ENCODE peak calls at places on chromosome 9, in six cellular contexts. One of them, this sample, is unnamed.

GRCh38 chr9:36140086-36141084 is 3.9 kb downstream of the GLIPR2 start:
- DNase-seq in D721Med: no peak
- DNase-seq in sigmoid colon: peak
- DNase-seq in HS-27A: no peak
- DNase-seq in HFFc6: no peak
- DNase-seq in hepatocyte: no peak
- DNase-seq in this sample: no peak

GRCh38 chr9:27548055-27548741 is 18.6 kb upstream of the MOB3B start:
- DNase-seq in HFFc6: peak
- DNase-seq in D721Med: no peak
- DNase-seq in HS-27A: no peak
- DNase-seq in sigmoid colon: no peak
- DNase-seq in hepatocyte: peak
- DNase-seq in this sample: peak

GRCh38 chr9:98172604-98173003 is 19.8 kb downstream of the CORO2A start:
- DNase-seq in hepatocyte: no peak
- DNase-seq in HS-27A: no peak
- DNase-seq in sigmoid colon: peak
- DNase-seq in D721Med: no peak
- DNase-seq in HFFc6: no peak
- DNase-seq in this sample: no peak

GRCh38 chr9:127540664-127541041 is 71.4 kb upstream of the STXBP1 start:
- DNase-seq in HFFc6: no peak
- DNase-seq in D721Med: no peak
- DNase-seq in HS-27A: no peak
- DNase-seq in hepatocyte: no peak
- DNase-seq in sigmoid colon: no peak
- DNase-seq in this sample: no peak

GRCh38 chr9:3498691-3499090 is 27.1 kb downstream of the RFX3 start:
- DNase-seq in sigmoid colon: no peak
- DNase-seq in D721Med: no peak
- DNase-seq in hepatocyte: no peak
- DNase-seq in HS-27A: no peak
- DNase-seq in HFFc6: peak
- DNase-seq in this sample: peak

GRCh38 chr9:92245005-92245797 is 48.3 kb downstream of the IARS1 start:
- DNase-seq in HFFc6: peak
- DNase-seq in hepatocyte: no peak
- DNase-seq in sigmoid colon: no peak
- DNase-seq in D721Med: no peak
- DNase-seq in HS-27A: peak
- DNase-seq in this sample: no peak

GRCh38 chr9:21854594-21854993 is 52.2 kb downstream of the MTAP start:
- DNase-seq in HFFc6: peak
- DNase-seq in sigmoid colon: no peak
- DNase-seq in HS-27A: no peak
- DNase-seq in hepatocyte: peak
- DNase-seq in D721Med: no peak
- DNase-seq in this sample: peak

GRCh38 chr9:124954255-124954654 is 13.4 kb upstream of the GOLGA1 start:
- DNase-seq in HFFc6: no peak
- DNase-seq in HS-27A: no peak
- DNase-seq in D721Med: no peak
- DNase-seq in sigmoid colon: no peak
- DNase-seq in hepatocyte: no peak
- DNase-seq in this sample: no peak

GRCh38 chr9:120741701-120742100 is 27.4 kb upstream of the MEGF9 start:
- DNase-seq in sigmoid colon: no peak
- DNase-seq in D721Med: no peak
- DNase-seq in HS-27A: no peak
- DNase-seq in HFFc6: no peak
- DNase-seq in hepatocyte: no peak
- DNase-seq in this sample: no peak

GRCh38 chr9:124390812-124391658 is 24.2 kb downstream of the PSMB7 start:
- DNase-seq in hepatocyte: no peak
- DNase-seq in D721Med: no peak
- DNase-seq in HFFc6: no peak
- DNase-seq in sigmoid colon: no peak
- DNase-seq in HS-27A: no peak
- DNase-seq in this sample: peak

GRCh38 chr9:98690686-98691085 is 18.0 kb downstream of the GABBR2 start:
- DNase-seq in HFFc6: no peak
- DNase-seq in sigmoid colon: no peak
- DNase-seq in HS-27A: no peak
- DNase-seq in hepatocyte: no peak
- DNase-seq in D721Med: no peak
- DNase-seq in this sample: no peak

GRCh38 chr9:134597957-134598883 is 43.4 kb upstream of the COL5A1 start:
- DNase-seq in HFFc6: no peak
- DNase-seq in sigmoid colon: no peak
- DNase-seq in hepatocyte: peak
- DNase-seq in D721Med: no peak
- DNase-seq in HS-27A: no peak
- DNase-seq in this sample: no peak

GRCh38 chr9:108694191-108694590 is 161.6 kb downstream of the ACTL7B start:
- DNase-seq in D721Med: no peak
- DNase-seq in sigmoid colon: no peak
- DNase-seq in HS-27A: no peak
- DNase-seq in HFFc6: no peak
- DNase-seq in hepatocyte: no peak
- DNase-seq in this sample: no peak

GRCh38 chr9:95517559-95517933 is 775 bp upstream of the PTCH1 start:
- DNase-seq in HS-27A: no peak
- DNase-seq in hepatocyte: no peak
- DNase-seq in HFFc6: no peak
- DNase-seq in D721Med: no peak
- DNase-seq in sigmoid colon: no peak
- DNase-seq in this sample: no peak

GRCh38 chr9:35856882-35857281 is 13.3 kb downstream of the OR13J1 start:
- DNase-seq in HS-27A: no peak
- DNase-seq in hepatocyte: peak
- DNase-seq in D721Med: no peak
- DNase-seq in HFFc6: no peak
- DNase-seq in sigmoid colon: peak
- DNase-seq in this sample: no peak

GRCh38 chr9:2465921-2466460 is 155.6 kb upstream of the VLDLR start:
- DNase-seq in HS-27A: no peak
- DNase-seq in HFFc6: no peak
- DNase-seq in D721Med: no peak
- DNase-seq in sigmoid colon: no peak
- DNase-seq in hepatocyte: peak
- DNase-seq in this sample: peak

GRCh38 chr9:2243666-2244555 is 228.8 kb downstream of the SMARCA2 start:
- DNase-seq in D721Med: no peak
- DNase-seq in hepatocyte: no peak
- DNase-seq in sigmoid colon: no peak
- DNase-seq in HFFc6: no peak
- DNase-seq in HS-27A: no peak
- DNase-seq in this sample: no peak

This sample was measured in small intestine.